ENCODE peak calls at places on chromosomes 4 and X, in ten cellular contexts. Q is CD14-positive monocyte; D is CD8-positive, alpha-beta memory T cell; C is NAMALWA; G is BJ; K is NCI-H69; U is NCI-H2081; T is AG08395; B is B cell; L is EH. H is an unnamed sample.

GRCh38 chr4:88215351-88215750 is 56.9 kb upstream of the ABCG2 start:
- DNase-seq in D (no peak), K (no peak), L (peak; percentile 10), U (no peak), B (no peak), C (no peak), T (no peak), G (no peak), Q (no peak), H (no peak)

GRCh38 chrX:69027181-69028005 is 137.9 kb downstream of the PJA1 start:
- DNase-seq in C (no peak), G (no peak), U (no peak), Q (no peak), D (no peak), B (no peak), T (no peak), L (peak; percentile 48), K (no peak), H (no peak)

GRCh38 chr4:120156115-120156718 is 89.6 kb upstream of the MAD2L1 start:
- DNase-seq in C (peak; percentile 80), U (peak; percentile 54), L (peak; percentile 66), T (peak; percentile 20), D (no peak), K (peak; percentile 73), B (no peak), G (peak; percentile 15), Q (no peak), H (no peak)

GRCh38 chr4:79225360-79225759 is 100.5 kb downstream of the NAA11 start:
- DNase-seq in G (no peak), C (no peak), U (no peak), L (no peak), K (peak; percentile 37), Q (no peak), T (no peak), D (no peak), B (no peak), H (no peak)

GRCh38 chrX:23656684-23657083 is 10.6 kb upstream of the PRDX4 start:
- DNase-seq in K (no peak), U (no peak), L (peak; percentile 74), G (peak; percentile 26), B (no peak), T (peak; percentile 41), D (no peak), C (no peak), Q (no peak), H (no peak)

GRCh38 chrX:17464196-17464595 is 89.2 kb downstream of the NHS start:
- DNase-seq in G (peak; percentile 39), D (no peak), T (peak; percentile 46), C (no peak), Q (no peak), U (no peak), K (no peak), L (peak; percentile 80), B (no peak), H (no peak)

GRCh38 chr4:9898596-9899345 is 117.3 kb downstream of the DRD5 start:
- DNase-seq in B (no peak), K (no peak), T (peak; percentile 14), D (no peak), L (peak; percentile 36), G (no peak), C (peak; percentile 2), U (no peak), Q (no peak), H (no peak)

GRCh38 chrX:7115557-7115956 is 32.0 kb upstream of the STS start:
- DNase-seq in G (no peak), T (no peak), L (no peak), D (no peak), B (no peak), Q (no peak), C (peak; percentile 13), K (peak; percentile 4), U (no peak), H (no peak)

GRCh38 chrX:31909850-31910547 is 838.2 kb upstream of the FTHL17 start:
- DNase-seq in C (no peak), D (no peak), L (no peak), G (no peak), K (no peak), B (no peak), T (no peak), Q (no peak), U (no peak), H (no peak)

GRCh38 chr4:48943387-48943786 is 36.8 kb upstream of the OCIAD2 start:
- DNase-seq in L (no peak), T (no peak), C (peak; percentile 21), K (peak; percentile 68), G (no peak), U (peak; percentile 71), Q (no peak), D (no peak), B (no peak), H (peak; percentile 8)

GRCh38 chrX:15804563-15804962 is 14.3 kb downstream of the ZRSR2 start:
- DNase-seq in Q (no peak), G (no peak), L (no peak), B (no peak), C (no peak), T (no peak), D (no peak), K (no peak), U (no peak), H (no peak)

GRCh38 chrX:48531359-48531954 is 8.1 kb upstream of the TBC1D25 start:
- DNase-seq in B (no peak), Q (no peak), C (no peak), K (no peak), L (peak; percentile 76), U (no peak), G (peak; percentile 34), T (peak; percentile 62), D (no peak), H (no peak)

GRCh38 chr4:158930573-158930972 is 161.7 kb downstream of the FNIP2 start:
- DNase-seq in D (no peak), C (no peak), L (peak; percentile 49), T (no peak), G (no peak), Q (no peak), U (no peak), K (no peak), B (no peak), H (no peak)

GRCh38 chr4:73763877-73764276 is 23.5 kb downstream of the CXCL8 start:
- DNase-seq in Q (no peak), K (no peak), U (no peak), G (no peak), D (no peak), C (no peak), B (no peak), T (no peak), L (no peak), H (no peak)

GRCh38 chrX:17535229-17535628 is 160.2 kb downstream of the NHS start:
- DNase-seq in C (peak; percentile 24), G (no peak), K (peak; percentile 60), B (no peak), L (peak; percentile 47), U (no peak), T (peak; percentile 29), D (peak; percentile 43), Q (no peak), H (no peak)

GRCh38 chrX:132216806-132217202 is 2.4 kb downstream of the RAP2C start:
- DNase-seq in T (no peak), D (peak; percentile 53), C (peak; percentile 48), B (peak; percentile 40), K (no peak), Q (no peak), L (peak; percentile 43), U (no peak), G (no peak), H (peak; percentile 5)

GRCh38 chrX:21926527-21927278 is 13.8 kb upstream of the SMS start:
- DNase-seq in C (no peak), K (no peak), G (peak; percentile 80), U (no peak), Q (no peak), T (peak; percentile 88), D (no peak), B (no peak), L (peak; percentile 95), H (no peak)

GRCh38 chr4:124178449-124179021 is 534.0 kb downstream of the ANKRD50 start:
- DNase-seq in T (no peak), C (no peak), Q (no peak), D (no peak), K (no peak), G (no peak), B (no peak), L (no peak), U (no peak), H (no peak)

GRCh38 chrX:38561951-38562719 is 793 bp downstream of the TSPAN7 start:
- DNase-seq in D (no peak), L (no peak), C (no peak), T (no peak), K (peak; percentile 87), Q (no peak), G (no peak), U (peak; percentile 62), B (no peak), H (peak; percentile 25)

GRCh38 chrX:291411-291901 is 10.3 kb downstream of the PLCXD1 start:
- DNase-seq in L (no peak), C (no peak), U (no peak), B (no peak), G (no peak), Q (no peak), D (peak; percentile 42), T (no peak), K (no peak), H (no peak)

GRCh38 chrX:12951590-12951965 is 23.3 kb upstream of the TMSB4X start:
- DNase-seq in G (no peak), C (peak; percentile 63), Q (no peak), L (no peak), T (no peak), U (no peak), K (no peak), B (no peak), D (no peak), H (peak; percentile 6)

GRCh38 chr4:54392459-54392858 is 163.4 kb downstream of the PDGFRA start:
- DNase-seq in K (no peak), D (no peak), G (no peak), B (no peak), L (no peak), T (no peak), U (no peak), C (no peak), Q (no peak), H (no peak)

GRCh38 chr4:5409237-5409636 is 299.1 kb downstream of the EVC2 start:
- DNase-seq in Q (no peak), T (peak; percentile 31), B (peak; percentile 7), D (no peak), K (no peak), L (peak; percentile 43), U (no peak), G (no peak), C (no peak), H (no peak)

GRCh38 chr4:37477126-37477525 is 209.1 kb downstream of the RELL1 start:
- DNase-seq in K (no peak), T (no peak), G (no peak), C (no peak), L (no peak), B (no peak), D (no peak), U (no peak), Q (no peak), H (no peak)

GRCh38 chr4:8050555-8051206 is 107.9 kb downstream of the ABLIM2 start:
- DNase-seq in C (peak; percentile 45), U (peak; percentile 98), B (no peak), T (peak; percentile 36), K (peak; percentile 87), Q (no peak), L (peak; percentile 58), D (no peak), G (no peak), H (no peak)

GRCh38 chr4:55445921-55446577 is 50.3 kb downstream of the TMEM165 start:
- DNase-seq in G (peak; percentile 53), D (no peak), L (peak; percentile 90), Q (no peak), B (no peak), C (no peak), T (peak; percentile 71), U (no peak), K (no peak), H (no peak)

GRCh38 chr4:75904086-75904485 is 1.8 kb upstream of the PPEF2 start:
- DNase-seq in G (no peak), L (no peak), B (no peak), K (no peak), U (no peak), D (no peak), T (no peak), C (no peak), Q (no peak), H (no peak)